ENCODE peak calls at places on chromosomes 16 and 17, in ten cellular contexts. F is natural killer cell, L is sigmoid colon, M is BJ, Y is colonic mucosa, Z is lower leg skin, R is dorsolateral prefrontal cortex, X is tibial artery, U is glutamatergic neuron, J is ovary. H is an unnamed sample.

GRCh38 chr17:79835953-79836951 is 3.0 kb downstream of the CBX4 start:
- DNase-seq in F (no peak), L (no peak), M (no peak), Y (peak; percentile 94), Z (peak; percentile 52), R (no peak), X (no peak), U (peak; percentile 58), J (peak; percentile 37), H (no peak)

GRCh38 chr17:43456661-43457361 is 27.0 kb upstream of the DHX8 start:
- DNase-seq in F (no peak), L (peak; percentile 75), M (no peak), Y (no peak), Z (peak; percentile 71), R (no peak), X (no peak), U (peak; percentile 63), J (no peak), H (no peak)

GRCh38 chr17:35127751-35128514 is 6.5 kb downstream of the FNDC8 start:
- DNase-seq in F (no peak), L (peak; percentile 68), M (peak; percentile 78), Y (no peak), Z (peak; percentile 48), R (no peak), X (no peak), U (no peak), J (no peak), H (no peak)

GRCh38 chr17:41666336-41666680 is 22.4 kb upstream of the EIF1 start:
- DNase-seq in F (peak; percentile 62), L (peak; percentile 75), M (no peak), Y (peak; percentile 62), Z (no peak), R (no peak), X (no peak), U (no peak), J (no peak), H (no peak)

GRCh38 chr17:6716736-6717135 is 3.6 kb upstream of the SLC13A5 start:
- DNase-seq in F (no peak), L (no peak), M (no peak), Y (no peak), Z (no peak), R (no peak), X (no peak), U (no peak), J (no peak), H (no peak)

GRCh38 chr17:34386343-34386924 is 23.4 kb upstream of the CCL1 start:
- DNase-seq in F (no peak), L (no peak), M (no peak), Y (no peak), Z (no peak), R (no peak), X (no peak), U (no peak), J (no peak), H (no peak)

GRCh38 chr16:66752958-66753357 is 1.5 kb upstream of the DYNC1LI2 start:
- DNase-seq in F (no peak), L (no peak), M (no peak), Y (no peak), Z (no peak), R (no peak), X (no peak), U (no peak), J (no peak), H (no peak)

GRCh38 chr16:85594621-85595298 is 18.4 kb upstream of the GSE1 start:
- DNase-seq in F (no peak), L (no peak), M (no peak), Y (no peak), Z (no peak), R (no peak), X (no peak), U (no peak), J (no peak), H (no peak)

GRCh38 chr17:78596871-78597635 is 19.9 kb upstream of the DNAH17 start:
- DNase-seq in F (no peak), L (no peak), M (no peak), Y (no peak), Z (no peak), R (no peak), X (no peak), U (no peak), J (no peak), H (no peak)

GRCh38 chr17:40443196-40443987 is at the start of gene IGFBP4:
- DNase-seq in F (peak; percentile 61), L (peak; percentile 94), M (no peak), Y (peak; percentile 86), Z (peak; percentile 53), R (peak; percentile 64), X (peak; percentile 92), U (peak; percentile 83), J (peak; percentile 91), H (peak; percentile 72)

GRCh38 chr16:66658143-66658859 is 38.2 kb downstream of the CMTM4 start:
- DNase-seq in F (no peak), L (no peak), M (no peak), Y (no peak), Z (no peak), R (no peak), X (no peak), U (no peak), J (no peak), H (no peak)

GRCh38 chr17:74742153-74742515 is 5.1 kb downstream of the RAB37 start:
- DNase-seq in F (no peak), L (no peak), M (no peak), Y (no peak), Z (no peak), R (no peak), X (no peak), U (no peak), J (no peak), H (no peak)

GRCh38 chr16:68696514-68696913 is 40.6 kb upstream of the CDH1 start:
- DNase-seq in F (no peak), L (no peak), M (no peak), Y (peak; percentile 65), Z (no peak), R (no peak), X (no peak), U (no peak), J (no peak), H (no peak)
- TF ChIP-seq CTCF in F (no peak), L (no peak), M (no peak), Y (no peak), Z (no peak), R (no peak), X (no peak), U (no peak), J (no peak), H (no peak)

GRCh38 chr17:63827002-63827800 is at the start of the genes FTSJ3 and PSMC5:
- DNase-seq in F (peak; percentile 89), L (peak; percentile 98), M (peak; percentile 65), Y (peak; percentile 97), Z (peak; percentile 95), R (peak; percentile 98), X (peak; percentile 97), U (peak; percentile 93), J (peak; percentile 91), H (peak; percentile 90)

GRCh38 chr17:63830278-63830677 is 2.8 kb upstream of the FTSJ3 start:
- DNase-seq in F (no peak), L (no peak), M (no peak), Y (no peak), Z (no peak), R (no peak), X (no peak), U (no peak), J (no peak), H (no peak)

GRCh38 chr17:63828936-63829335 is 1.5 kb upstream of the FTSJ3 start:
- DNase-seq in F (no peak), L (no peak), M (no peak), Y (no peak), Z (no peak), R (no peak), X (no peak), U (no peak), J (no peak), H (no peak)

GRCh38 chr17:63826468-63827001 is 696 bp upstream of the PSMC5 start:
- DNase-seq in F (peak; percentile 36), L (no peak), M (no peak), Y (no peak), Z (no peak), R (no peak), X (no peak), U (no peak), J (no peak), H (peak; percentile 34)

DNA sequence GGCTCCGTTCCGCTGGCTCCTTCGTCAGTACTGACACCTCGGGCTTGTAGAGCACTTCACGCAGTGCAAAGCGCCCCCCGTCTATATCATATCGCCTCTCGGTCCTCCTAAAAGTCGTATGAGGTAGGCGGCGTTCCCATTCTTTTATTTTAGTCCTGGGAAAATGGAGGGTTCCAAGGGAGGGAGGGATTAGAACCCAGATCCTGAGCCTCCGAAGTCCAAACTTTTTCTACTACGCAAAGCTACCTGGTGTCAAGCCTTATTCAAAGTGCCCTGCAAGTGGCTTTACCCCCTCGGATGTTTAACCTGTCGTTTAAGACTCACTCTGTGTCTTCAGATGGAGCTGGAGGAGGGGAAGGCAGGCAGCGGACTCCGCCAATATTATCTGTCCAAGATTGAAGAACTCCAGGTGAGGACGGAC is 348 bp upstream of the FTSJ3 start:
- DNase-seq in F (no peak), L (no peak), M (no peak), Y (no peak), Z (no peak), R (no peak), X (no peak), U (no peak), J (no peak), H (no peak)
- TF ChIP-seq CTCF in F (peak; percentile 8), L (peak; percentile 5), M (no peak), Y (no peak), Z (no peak), R (no peak), X (no peak), U (no peak), J (no peak), H (no peak)

GRCh38 chr17:50666316-50666715 is 31.6 kb downstream of the ABCC3 start:
- DNase-seq in F (no peak), L (no peak), M (no peak), Y (no peak), Z (no peak), R (no peak), X (no peak), U (no peak), J (no peak), H (no peak)
- TF ChIP-seq CTCF in F (no peak), L (no peak), M (no peak), Y (no peak), Z (no peak), R (no peak), X (no peak), U (no peak), J (no peak), H (no peak)

DNA sequence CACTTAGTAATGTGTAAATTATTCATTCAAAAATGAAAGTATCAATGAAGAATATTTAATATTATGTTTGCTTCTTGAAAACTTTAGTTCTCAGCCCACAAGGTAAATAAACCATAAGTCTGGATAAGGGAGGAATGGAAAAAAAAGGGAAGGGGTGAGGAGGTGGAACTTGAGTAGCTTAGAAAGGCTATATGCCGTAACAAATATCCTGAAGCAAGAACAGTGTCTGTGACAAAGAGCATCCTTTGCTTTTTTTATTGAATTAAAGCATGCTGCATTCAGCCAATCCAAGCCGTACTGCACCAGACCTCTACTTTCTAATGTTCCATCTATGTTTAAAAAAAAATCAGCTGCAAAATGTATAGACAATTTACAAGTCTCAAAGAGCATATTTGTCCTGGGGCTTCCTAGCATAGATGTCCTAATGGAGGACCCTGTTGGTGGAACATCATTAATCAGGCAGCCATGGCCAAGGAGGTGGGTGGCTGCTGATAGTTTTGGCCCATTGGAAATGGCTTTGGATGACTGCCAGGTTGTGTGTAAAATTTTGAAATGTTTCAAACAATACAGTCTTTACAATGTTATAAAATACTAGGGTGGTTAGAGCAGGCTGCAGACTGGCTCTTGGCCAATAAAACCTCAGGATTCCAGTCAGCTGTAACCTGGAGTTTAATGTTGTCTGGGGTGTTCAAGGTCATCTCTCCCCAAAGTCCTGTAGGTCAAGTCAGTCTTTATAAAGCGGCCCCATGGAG is 895.8 kb upstream of the SOX9 start:
- DNase-seq in F (no peak), L (no peak), M (no peak), Y (peak; percentile 19), Z (no peak), R (no peak), X (no peak), U (no peak), J (no peak), H (no peak)
- TF ChIP-seq CTCF in F (no peak), L (no peak), M (no peak), Y (no peak), Z (no peak), R (no peak), X (no peak), U (no peak), J (no peak), H (no peak)